ENCODE peak calls at places on chromosomes 4 and X, in seven cellular contexts. One of them, this sample, is unnamed.

GRCh38 chr4:113052379-113052951 is 3.0 kb downstream of the ANK2 start:
- DNase-seq in K562: no peak
- DNase-seq in HepG2: no peak
- DNase-seq in H1: no peak
- DNase-seq in SK-N-SH: no peak
- DNase-seq in GM12878: peak
- DNase-seq in GM12891: no peak
- DNase-seq in this sample: no peak

GRCh38 chr4:102640669-102641068 is 120.1 kb downstream of the MANBA start:
- DNase-seq in H1: no peak
- DNase-seq in GM12891: no peak
- DNase-seq in K562: no peak
- DNase-seq in HepG2: no peak
- DNase-seq in GM12878: no peak
- DNase-seq in SK-N-SH: no peak
- DNase-seq in this sample: no peak

GRCh38 chr4:76830612-76831474 is 67.1 kb downstream of the SOWAHB start:
- DNase-seq in HepG2: peak
- DNase-seq in H1: peak
- DNase-seq in GM12878: no peak
- DNase-seq in SK-N-SH: no peak
- DNase-seq in GM12891: no peak
- DNase-seq in K562: no peak
- DNase-seq in this sample: no peak

GRCh38 chr4:167025651-167026050 is 208.6 kb downstream of the SPOCK3 start:
- DNase-seq in GM12878: no peak
- DNase-seq in GM12891: no peak
- DNase-seq in SK-N-SH: no peak
- DNase-seq in HepG2: peak
- DNase-seq in K562: no peak
- DNase-seq in H1: no peak
- DNase-seq in this sample: no peak

GRCh38 chrX:49884290-49884862 is 5.1 kb downstream of the USP27X start:
- DNase-seq in H1: peak
- DNase-seq in GM12878: peak
- DNase-seq in GM12891: peak
- DNase-seq in SK-N-SH: peak
- DNase-seq in K562: peak
- DNase-seq in HepG2: peak
- DNase-seq in this sample: peak

GRCh38 chrX:53253293-53254020 is 27.9 kb downstream of the IQSEC2 start:
- DNase-seq in K562: no peak
- DNase-seq in GM12891: no peak
- DNase-seq in H1: no peak
- DNase-seq in HepG2: no peak
- DNase-seq in GM12878: no peak
- DNase-seq in SK-N-SH: no peak
- DNase-seq in this sample: no peak

GRCh38 chrX:68746988-68747387 is 81.8 kb upstream of the EFNB1 start:
- DNase-seq in GM12891: no peak
- DNase-seq in SK-N-SH: no peak
- DNase-seq in K562: no peak
- DNase-seq in H1: no peak
- DNase-seq in GM12878: no peak
- DNase-seq in HepG2: no peak
- DNase-seq in this sample: no peak

GRCh38 chr4:153207561-153207960 is 3.3 kb downstream of the TRIM2 start:
- DNase-seq in SK-N-SH: peak
- DNase-seq in H1: no peak
- DNase-seq in HepG2: peak
- DNase-seq in GM12878: no peak
- DNase-seq in GM12891: no peak
- DNase-seq in K562: peak
- DNase-seq in this sample: no peak

GRCh38 chr4:113423631-113424030 is 337.9 kb downstream of the CAMK2D start:
- DNase-seq in K562: no peak
- DNase-seq in GM12878: no peak
- DNase-seq in SK-N-SH: no peak
- DNase-seq in GM12891: no peak
- DNase-seq in HepG2: no peak
- DNase-seq in H1: no peak
- DNase-seq in this sample: no peak

GRCh38 chr4:156779774-156780173 is 191.8 kb downstream of the PDGFC start:
- DNase-seq in HepG2: peak
- DNase-seq in SK-N-SH: no peak
- DNase-seq in GM12891: no peak
- DNase-seq in K562: no peak
- DNase-seq in GM12878: no peak
- DNase-seq in H1: no peak
- DNase-seq in this sample: no peak

DNA sequence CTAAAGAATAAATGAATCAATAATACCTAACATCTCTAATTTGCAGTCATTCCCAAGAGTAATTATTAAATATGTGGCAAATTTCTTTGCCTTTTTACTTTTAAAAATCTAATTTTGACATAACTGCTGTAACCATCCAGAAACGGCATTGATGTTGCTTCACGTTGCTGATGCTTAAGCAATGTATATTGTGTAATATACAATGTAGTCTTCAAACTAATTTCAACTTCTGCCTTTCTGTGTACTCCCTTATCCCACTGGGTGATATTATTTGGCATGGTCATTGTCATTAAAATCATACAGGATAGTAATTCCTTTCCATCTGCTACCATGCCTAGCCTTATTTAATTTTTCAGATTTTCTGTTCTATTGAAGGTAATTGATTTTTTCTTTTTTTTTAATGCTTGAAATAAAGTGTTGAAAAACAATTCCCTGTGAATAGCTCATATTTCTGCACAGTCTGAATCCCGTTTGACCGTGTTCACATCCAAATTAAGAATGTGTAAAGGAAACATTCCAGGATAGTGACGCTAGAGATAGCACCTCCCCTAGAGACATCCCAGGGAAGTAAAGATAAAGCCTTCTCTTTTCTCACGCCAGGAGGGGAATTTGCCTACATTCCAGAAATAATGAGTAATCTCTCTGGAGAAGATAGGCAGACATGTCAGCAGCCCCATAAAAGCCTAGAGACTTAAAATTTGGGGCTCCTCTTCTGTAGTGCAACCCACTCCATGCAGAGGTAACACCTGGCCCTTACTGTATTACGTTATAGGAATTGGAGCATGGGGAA is 8.6 kb downstream of the FAM200B start:
- DNase-seq in H1: no peak
- DNase-seq in GM12891: no peak
- DNase-seq in GM12878: no peak
- DNase-seq in SK-N-SH: no peak
- DNase-seq in HepG2: peak
- DNase-seq in K562: no peak
- DNase-seq in this sample: no peak
- TF ChIP-seq TAF1 in H1: no peak
- TF ChIP-seq TAF1 in GM12891: no peak
- TF ChIP-seq TAF1 in GM12878: no peak
- TF ChIP-seq TAF1 in SK-N-SH: no peak
- TF ChIP-seq TAF1 in HepG2: no peak
- TF ChIP-seq TAF1 in K562: no peak
- TF ChIP-seq TAF1 in this sample: no peak

GRCh38 chr4:78645853-78646757 is 94.5 kb downstream of the ANXA3 start:
- DNase-seq in H1: no peak
- DNase-seq in GM12878: no peak
- DNase-seq in HepG2: peak
- DNase-seq in GM12891: no peak
- DNase-seq in SK-N-SH: no peak
- DNase-seq in K562: no peak
- DNase-seq in this sample: no peak
- TF ChIP-seq POLR2AphosphoS5 in H1: no peak
- TF ChIP-seq POLR2AphosphoS5 in GM12878: no peak
- TF ChIP-seq POLR2AphosphoS5 in HepG2: no peak
- TF ChIP-seq POLR2AphosphoS5 in GM12891: no peak
- TF ChIP-seq POLR2AphosphoS5 in SK-N-SH: no peak
- TF ChIP-seq POLR2AphosphoS5 in K562: no peak
- TF ChIP-seq POLR2AphosphoS5 in this sample: no peak

DNA sequence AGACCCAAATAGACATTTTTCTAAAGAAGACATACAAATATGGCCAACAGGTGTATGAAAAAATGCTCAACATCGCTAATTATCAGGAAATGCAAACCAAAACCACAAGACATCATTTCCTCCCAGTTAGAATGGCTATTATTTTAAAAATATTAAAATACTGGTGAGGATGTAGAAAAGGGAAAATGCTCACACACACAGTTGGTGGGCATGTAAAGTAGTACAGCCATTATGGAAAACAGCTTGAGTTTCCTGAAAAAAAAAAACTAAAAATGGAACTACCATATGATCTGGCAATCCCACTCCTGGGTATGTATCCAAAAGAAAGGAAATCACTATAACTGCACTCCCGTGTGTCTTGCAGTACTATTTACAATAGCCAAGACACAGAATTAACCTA is 128.8 kb upstream of the DKK2 start:
- DNase-seq in HepG2: no peak
- DNase-seq in H1: no peak
- DNase-seq in K562: no peak
- DNase-seq in GM12891: no peak
- DNase-seq in GM12878: no peak
- DNase-seq in SK-N-SH: no peak
- DNase-seq in this sample: no peak
- TF ChIP-seq TAF1 in HepG2: no peak
- TF ChIP-seq TAF1 in H1: no peak
- TF ChIP-seq TAF1 in K562: no peak
- TF ChIP-seq TAF1 in GM12891: no peak
- TF ChIP-seq TAF1 in GM12878: no peak
- TF ChIP-seq TAF1 in SK-N-SH: no peak
- TF ChIP-seq TAF1 in this sample: no peak

DNA sequence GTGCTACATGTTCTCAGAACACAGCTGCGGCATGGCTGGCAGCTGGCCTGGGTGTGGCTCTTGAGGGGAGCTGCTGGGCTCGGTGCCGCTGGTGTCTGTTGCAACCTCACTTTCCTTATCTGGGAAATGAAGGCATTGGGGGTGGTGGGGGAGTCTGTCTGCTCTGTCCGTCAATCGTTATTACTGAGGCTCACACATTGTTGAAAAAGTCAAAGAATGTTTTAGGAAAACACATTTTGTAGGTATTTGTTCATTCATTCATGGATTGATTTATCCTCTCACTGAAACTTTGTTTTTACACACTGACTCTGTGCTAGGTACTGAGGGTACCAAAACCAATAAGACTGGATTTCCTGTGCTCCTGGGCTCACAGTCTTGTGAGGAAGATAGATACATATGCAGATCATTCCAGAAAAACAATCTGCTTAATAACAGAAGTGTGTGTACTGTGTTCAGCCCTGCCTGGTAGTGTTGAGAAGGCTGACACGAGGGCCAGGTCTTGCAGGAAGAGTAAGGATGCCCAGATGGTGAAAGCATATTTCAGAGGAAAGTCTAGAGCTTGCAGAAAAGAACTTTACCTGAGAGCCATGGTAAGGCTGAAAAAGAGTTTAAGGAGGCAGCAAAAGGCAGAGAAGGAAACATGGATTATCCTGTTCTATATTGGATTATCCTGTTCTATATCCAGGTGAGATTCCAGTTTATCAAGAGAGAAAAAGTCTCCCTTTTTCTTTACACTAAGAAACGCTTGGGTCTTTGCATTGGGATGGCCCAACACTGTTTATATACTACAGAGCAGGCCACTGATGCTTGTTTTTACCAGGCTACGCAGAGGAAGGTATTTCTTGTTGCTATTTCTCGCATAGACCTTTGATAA is 217.8 kb downstream of the PTTG2 start:
- DNase-seq in H1: no peak
- DNase-seq in GM12878: no peak
- DNase-seq in K562: no peak
- DNase-seq in HepG2: no peak
- DNase-seq in GM12891: no peak
- DNase-seq in SK-N-SH: no peak
- DNase-seq in this sample: no peak
- TF ChIP-seq POLR2AphosphoS5 in H1: no peak
- TF ChIP-seq POLR2AphosphoS5 in GM12878: no peak
- TF ChIP-seq POLR2AphosphoS5 in K562: no peak
- TF ChIP-seq POLR2AphosphoS5 in HepG2: no peak
- TF ChIP-seq POLR2AphosphoS5 in GM12891: no peak
- TF ChIP-seq POLR2AphosphoS5 in SK-N-SH: no peak
- TF ChIP-seq POLR2AphosphoS5 in this sample: no peak

GRCh38 chr4:151573474-151573873 is 164.5 kb downstream of the FHIP1A start:
- DNase-seq in GM12891: no peak
- DNase-seq in GM12878: no peak
- DNase-seq in HepG2: no peak
- DNase-seq in K562: no peak
- DNase-seq in SK-N-SH: no peak
- DNase-seq in H1: no peak
- DNase-seq in this sample: no peak
- TF ChIP-seq TAF1 in GM12891: no peak
- TF ChIP-seq TAF1 in GM12878: no peak
- TF ChIP-seq TAF1 in HepG2: no peak
- TF ChIP-seq TAF1 in K562: no peak
- TF ChIP-seq TAF1 in SK-N-SH: no peak
- TF ChIP-seq TAF1 in H1: no peak
- TF ChIP-seq TAF1 in this sample: no peak

This sample was measured in GM12892.